ENCODE peak calls at places on chromosomes 12 and 14, in four cellular contexts. V is GM12878, E is K562, Q is HepG2. Z is an unnamed sample.

GRCh38 chr14:100542619-100543205 is 44.5 kb downstream of the BEGAIN start:
- DNase-seq in V (no peak), E (no peak), Q (no peak), Z (no peak)

GRCh38 chr14:67514650-67515385 is 18.3 kb upstream of the PLEKHH1 start:
- DNase-seq in V (no peak), E (peak; percentile 32), Q (no peak), Z (peak; percentile 32)

GRCh38 chr14:53062856-53063255 is 90.3 kb downstream of the DDHD1 start:
- DNase-seq in V (no peak), E (no peak), Q (no peak), Z (no peak)

GRCh38 chr12:50948798-50949197 is 3.5 kb upstream of the HIGD1C start:
- DNase-seq in V (no peak), E (no peak), Q (no peak), Z (no peak)

GRCh38 chr14:34700622-34701130 is 13.7 kb downstream of the CFL2 start:
- DNase-seq in V (no peak), E (no peak), Q (no peak), Z (no peak)

GRCh38 chr14:102620413-102620812 is 28.0 kb downstream of the RCOR1 start:
- DNase-seq in V (no peak), E (no peak), Q (no peak), Z (no peak)

GRCh38 chr12:54258286-54258685 is 21.6 kb downstream of the CBX5 start:
- DNase-seq in V (no peak), E (no peak), Q (no peak), Z (no peak)

GRCh38 chr14:72644038-72644437 is 249.9 kb downstream of the DPF3 start:
- DNase-seq in V (no peak), E (no peak), Q (no peak), Z (no peak)

GRCh38 chr14:67285876-67286452 is 44.7 kb downstream of the PALS1 start:
- DNase-seq in V (no peak), E (no peak), Q (peak; percentile 25), Z (no peak)

GRCh38 chr12:119784673-119785072 is 92.4 kb downstream of the CIT start:
- DNase-seq in V (no peak), E (no peak), Q (no peak), Z (no peak)

GRCh38 chr12:80353254-80353653 is 90.8 kb upstream of the PTPRQ start:
- DNase-seq in V (no peak), E (no peak), Q (peak; percentile 83), Z (no peak)

GRCh38 chr14:91173221-91173670 is 59.4 kb downstream of the DGLUCY start:
- DNase-seq in V (peak; percentile 23), E (peak; percentile 69), Q (peak; percentile 62), Z (peak; percentile 89)

GRCh38 chr12:126784328-126784921 is 1482.5 kb upstream of the TMEM132C start:
- DNase-seq in V (no peak), E (peak; percentile 55), Q (peak; percentile 2), Z (peak; percentile 8)

GRCh38 chr14:103021817-103022668 is 35.3 kb downstream of the CDC42BPB start:
- DNase-seq in V (no peak), E (no peak), Q (no peak), Z (no peak)

GRCh38 chr14:75604979-75605825 is 26.8 kb downstream of the FLVCR2 start:
- DNase-seq in V (no peak), E (peak; percentile 20), Q (no peak), Z (no peak)

GRCh38 chr14:79542121-79542520 is 669.2 kb downstream of the DIO2 start:
- DNase-seq in V (no peak), E (no peak), Q (no peak), Z (no peak)

GRCh38 chr14:22008098-22008412 is 334.4 kb upstream of the OR4E1 start:
- DNase-seq in V (no peak), E (no peak), Q (no peak), Z (no peak)

GRCh38 chr14:22994762-22995275 is 12.5 kb upstream of the AJUBA start:
- DNase-seq in V (no peak), E (peak; percentile 62), Q (peak; percentile 67), Z (peak; percentile 32)

GRCh38 chr14:64303471-64303917 is 9.3 kb upstream of the ESR2 start:
- DNase-seq in V (peak; percentile 28), E (peak; percentile 41), Q (peak; percentile 63), Z (no peak)

GRCh38 chr12:6943387-6943718 is 263 bp upstream of the RNU7-1 start:
- DNase-seq in V (no peak), E (peak; percentile 90), Q (peak; percentile 88), Z (peak; percentile 77)

GRCh38 chr12:3684449-3685051 is 68.4 kb downstream of the CRACR2A start:
- DNase-seq in V (no peak), E (peak; percentile 9), Q (no peak), Z (no peak)

GRCh38 chr12:52873832-52874572 is 25.2 kb upstream of the KRT78 start:
- DNase-seq in V (no peak), E (peak; percentile 98), Q (peak; percentile 48), Z (peak; percentile 48)

GRCh38 chr14:86961106-86961716 is 1031.8 kb downstream of the GALC start:
- DNase-seq in V (no peak), E (peak; percentile 5), Q (peak; percentile 9), Z (peak; percentile 35)

GRCh38 chr12:3998968-3999792 is 126.0 kb upstream of the PARP11 start:
- DNase-seq in V (no peak), E (no peak), Q (peak; percentile 88), Z (no peak)

GRCh38 chr12:102811125-102811737 is 105.8 kb downstream of the PAH start:
- DNase-seq in V (no peak), E (peak; percentile 45), Q (peak; percentile 18), Z (peak; percentile 71)

GRCh38 chr12:6688543-6688999 is 604 bp downstream of the ZNF384 start:
- DNase-seq in V (peak; percentile 48), E (no peak), Q (no peak), Z (no peak)

GRCh38 chr14:51846631-51847488 is 13.6 kb upstream of the GNG2 start:
- DNase-seq in V (peak; percentile 93), E (no peak), Q (no peak), Z (peak; percentile 65)

GRCh38 chr14:73788871-73789590 is 62.6 kb upstream of the PTGR2 start:
- DNase-seq in V (no peak), E (no peak), Q (no peak), Z (no peak)

GRCh38 chr14:73786942-73787759 is 64.5 kb upstream of the PTGR2 start:
- DNase-seq in V (no peak), E (peak; percentile 46), Q (no peak), Z (peak; percentile 64)

GRCh38 chr14:73792476-73792875 is 59.2 kb upstream of the PTGR2 start:
- DNase-seq in V (no peak), E (no peak), Q (no peak), Z (no peak)

GRCh38 chr14:73787760-73788508 is 63.7 kb upstream of the PTGR2 start:
- DNase-seq in V (no peak), E (no peak), Q (no peak), Z (no peak)

DNA sequence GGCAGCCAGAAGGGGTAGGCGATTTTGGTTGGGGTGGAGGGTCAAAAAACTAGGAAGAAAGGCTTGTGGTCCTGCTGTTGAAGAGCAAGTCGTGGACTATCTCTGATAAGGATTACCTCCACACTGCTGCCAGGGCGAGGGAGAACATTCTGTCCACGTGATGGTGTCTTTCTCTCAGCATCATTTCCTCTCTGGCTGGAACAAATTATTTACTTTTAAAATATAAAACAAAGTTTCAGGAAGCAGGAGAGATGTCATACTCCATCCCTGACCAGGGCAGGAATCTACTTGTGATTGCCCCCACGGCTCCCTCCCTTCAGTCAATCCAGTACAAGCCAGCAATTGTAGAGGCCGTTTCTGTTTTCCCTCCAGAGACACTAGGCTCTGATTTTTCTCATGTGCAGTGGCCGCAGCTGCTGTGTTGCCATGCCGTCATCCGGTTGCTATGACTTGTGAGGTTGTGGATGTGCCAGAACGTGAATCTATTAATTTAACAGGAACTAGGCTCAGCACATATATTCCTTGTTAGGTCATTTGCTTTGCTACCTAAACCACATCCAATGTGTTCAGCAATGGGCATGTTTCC is 61.5 kb upstream of the PTGR2 start:
- DNase-seq in V (no peak), E (no peak), Q (no peak), Z (no peak)
- TF ChIP-seq ETV6 in V (no peak), E (no peak), Q (no peak), Z (no peak)

GRCh38 chr12:123444396-123445026 is 8.0 kb upstream of the RILPL2 start:
- DNase-seq in V (no peak), E (no peak), Q (peak; percentile 78), Z (no peak)

GRCh38 chr12:123441523-123442164 is 5.2 kb upstream of the RILPL2 start:
- DNase-seq in V (peak; percentile 73), E (no peak), Q (no peak), Z (no peak)

GRCh38 chr12:123449103-123449736 is 8.7 kb upstream of the SNRNP35 start:
- DNase-seq in V (no peak), E (no peak), Q (peak; percentile 69), Z (no peak)

GRCh38 chr12:123442774-123443173 is 6.3 kb upstream of the RILPL2 start:
- DNase-seq in V (no peak), E (no peak), Q (no peak), Z (no peak)

GRCh38 chr12:123445388-123446344 is 9.2 kb upstream of the RILPL2 start:
- DNase-seq in V (no peak), E (no peak), Q (no peak), Z (no peak)
- TF ChIP-seq TCF7 in V (no peak), E (no peak), Q (no peak), Z (no peak)

DNA sequence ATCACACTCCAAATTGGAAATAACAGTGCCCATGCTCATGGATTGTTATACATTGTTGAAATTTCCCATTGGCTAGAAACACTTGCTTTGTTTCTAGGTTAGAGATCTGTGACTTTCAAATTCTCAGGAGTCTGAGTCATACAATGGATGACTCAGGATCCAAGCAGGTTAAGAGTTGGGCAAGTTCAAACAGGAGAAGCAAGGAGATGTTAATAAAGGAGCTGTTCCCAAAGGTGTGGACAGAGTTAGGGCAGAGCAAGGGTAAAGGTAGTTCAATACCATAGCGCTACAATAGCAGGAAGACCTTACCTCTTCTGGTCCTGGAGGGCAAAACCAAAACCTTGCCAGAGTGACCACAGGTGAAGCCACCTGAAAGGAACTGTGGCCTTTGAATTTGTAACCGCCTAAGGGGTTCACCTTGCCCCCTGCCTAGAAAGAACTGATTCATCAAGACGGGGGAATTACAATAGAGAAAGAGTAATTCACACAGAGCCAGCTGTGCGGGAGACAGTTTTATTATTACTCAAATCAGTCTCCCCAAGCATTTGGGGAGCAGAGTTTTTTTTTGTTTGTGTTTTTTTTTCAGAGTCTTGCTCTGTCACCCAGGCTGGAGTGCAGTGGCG is 4.2 kb upstream of the AMN1 start:
- DNase-seq in V (peak; percentile 64), E (peak; percentile 62), Q (peak; percentile 70), Z (peak; percentile 42)
- TF ChIP-seq ETV6 in V (peak; percentile 28), E (no peak), Q (no peak), Z (no peak)

GRCh38 chr12:92042791-92043531 is 102.7 kb downstream of the BTG1 start:
- DNase-seq in V (no peak), E (no peak), Q (no peak), Z (no peak)

GRCh38 chr12:92044435-92044834 is 101.2 kb downstream of the BTG1 start:
- DNase-seq in V (no peak), E (no peak), Q (no peak), Z (no peak)

GRCh38 chr12:92038476-92038875 is 107.2 kb downstream of the BTG1 start:
- DNase-seq in V (no peak), E (no peak), Q (no peak), Z (no peak)

GRCh38 chr12:92039048-92039447 is 106.6 kb downstream of the BTG1 start:
- DNase-seq in V (no peak), E (no peak), Q (no peak), Z (no peak)

DNA sequence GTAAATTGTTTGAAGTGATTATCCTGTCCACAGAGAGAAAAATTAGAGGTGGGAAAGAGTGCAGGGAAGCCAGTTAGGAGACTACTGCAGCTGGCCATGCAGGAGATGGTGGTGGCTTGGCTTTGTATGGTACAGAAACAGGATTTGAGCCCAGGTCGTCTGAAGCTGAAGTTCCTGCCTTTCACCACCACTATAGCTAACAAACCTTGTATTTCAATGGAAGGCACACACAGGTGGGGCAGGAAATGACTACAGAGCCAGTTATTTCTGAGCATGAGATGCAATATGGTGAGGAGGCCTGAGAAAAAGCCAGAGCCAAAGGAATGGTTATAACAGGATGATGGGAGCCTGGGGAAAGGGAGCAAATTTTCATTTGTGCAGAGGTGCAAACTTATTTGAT is 103.9 kb downstream of the BTG1 start:
- DNase-seq in V (no peak), E (no peak), Q (no peak), Z (no peak)
- TF ChIP-seq TCF7 in V (no peak), E (no peak), Q (no peak), Z (no peak)